ENCODE peak calls at places on chromosomes 5 and 9, in eight cellular contexts. K is NCI-H774; G is activated naive CD4-positive, alpha-beta T cell treated with anti-CD3 and anti-CD28 coated beads, Interleukin-2, amount 50 U/mL, for 72 hours; E is AG04450; O is smooth muscle cell of the brain vasculature; A is stimulated activated CD8-positive, alpha-beta memory T cell treated with anti-CD3 and anti-CD28 coated beads, Interleukin-15, amount 100 ng/mL, for 1 hour; X is endothelial cell; F is mesothelial cell of epicardium. Q is an unnamed sample.

GRCh38 chr5:136064510-136064909 is 35.7 kb downstream of the TGFBI start:
- DNase-seq in G (no peak), E (no peak), O (no peak), A (no peak), F (no peak), X (no peak), K (no peak), Q (no peak)

GRCh38 chr9:121772600-121773285 is 121.3 kb downstream of the DAB2IP start:
- DNase-seq in F (no peak), A (no peak), O (no peak), K (no peak), X (no peak), G (no peak), E (no peak), Q (no peak)

GRCh38 chr9:93678199-93679019 is 102.0 kb downstream of the PHF2 start:
- DNase-seq in X (peak), E (no peak), G (peak), K (no peak), A (no peak), F (peak), O (no peak), Q (no peak)

GRCh38 chr5:102421647-102422046 is 77.2 kb downstream of the SLCO6A1 start:
- DNase-seq in F (no peak), A (no peak), K (no peak), G (no peak), O (no peak), X (no peak), E (no peak), Q (peak)

GRCh38 chr5:51476456-51476855 is 93.2 kb downstream of the ISL1 start:
- DNase-seq in G (no peak), A (no peak), K (no peak), E (no peak), O (no peak), X (no peak), F (no peak), Q (no peak)

GRCh38 chr9:130542457-130543228 is 36.7 kb upstream of the FUBP3 start:
- DNase-seq in A (no peak), G (no peak), F (no peak), E (no peak), K (peak), O (no peak), X (no peak), Q (no peak)

GRCh38 chr5:179267071-179267670 is 78.1 kb downstream of the ADAMTS2 start:
- DNase-seq in A (no peak), G (peak), K (no peak), X (no peak), E (no peak), F (no peak), O (no peak), Q (no peak)

GRCh38 chr9:120942186-120943001 is 15.8 kb upstream of the TRAF1 start:
- DNase-seq in G (no peak), O (no peak), E (no peak), A (no peak), K (no peak), X (no peak), F (no peak), Q (no peak)

GRCh38 chr5:159850192-159850573 is 66.1 kb upstream of the ADRA1B start:
- DNase-seq in A (no peak), G (no peak), X (no peak), O (no peak), E (peak), K (no peak), F (no peak), Q (no peak)

GRCh38 chr9:36551129-36551528 is 21.6 kb upstream of the MELK start:
- DNase-seq in X (no peak), F (no peak), G (no peak), A (no peak), E (no peak), K (no peak), O (no peak), Q (no peak)

GRCh38 chr9:127223810-127224177 is 40.8 kb upstream of the GARNL3 start:
- DNase-seq in E (no peak), X (peak), A (no peak), K (peak), F (no peak), O (no peak), G (no peak), Q (no peak)

GRCh38 chr5:122076023-122076422 is 2.0 kb downstream of the LOX start:
- DNase-seq in K (no peak), G (no peak), F (no peak), A (no peak), X (no peak), E (no peak), O (no peak), Q (no peak)

GRCh38 chr5:158837908-158838307 is 261.8 kb downstream of the EBF1 start:
- DNase-seq in F (no peak), E (no peak), O (no peak), X (no peak), K (no peak), G (no peak), A (no peak), Q (no peak)

GRCh38 chr5:128579111-128579510 is 41.1 kb upstream of the FBN2 start:
- DNase-seq in A (no peak), O (no peak), E (no peak), G (no peak), K (no peak), X (no peak), F (no peak), Q (no peak)

GRCh38 chr5:177494356-177495195 is 2.8 kb downstream of the PDLIM7 start:
- DNase-seq in O (peak), E (peak), K (no peak), X (no peak), G (peak), F (peak), A (no peak), Q (no peak)

GRCh38 chr9:127974002-127974768 is 6.6 kb downstream of the EEIG1 start:
- DNase-seq in X (no peak), G (no peak), E (no peak), O (no peak), A (no peak), K (no peak), F (no peak), Q (no peak)

GRCh38 chr9:126682928-126683697 is 69.4 kb downstream of the LMX1B start:
- DNase-seq in G (no peak), X (no peak), A (no peak), O (no peak), K (no peak), F (no peak), E (no peak), Q (no peak)

GRCh38 chr5:176132471-176133288 is 105.5 kb upstream of the SIMC1 start:
- DNase-seq in O (no peak), E (no peak), A (no peak), G (no peak), F (no peak), K (no peak), X (no peak), Q (no peak)

GRCh38 chr9:111913159-111913558 is 16.5 kb downstream of the UGCG start:
- DNase-seq in G (no peak), X (no peak), A (no peak), O (no peak), F (no peak), E (no peak), K (no peak), Q (no peak)

GRCh38 chr5:59299006-59299405 is 594.5 kb downstream of the PDE4D start:
- DNase-seq in E (no peak), F (no peak), G (no peak), A (no peak), O (no peak), X (no peak), K (no peak), Q (no peak)

GRCh38 chr9:31612336-31613030 is 772.0 kb upstream of the ACO1 start:
- DNase-seq in K (no peak), A (no peak), E (no peak), F (no peak), G (no peak), O (no peak), X (no peak), Q (no peak)

GRCh38 chr5:173547579-173547978 is 68.9 kb downstream of the BOD1 start:
- DNase-seq in X (no peak), G (no peak), K (no peak), A (no peak), F (no peak), O (no peak), E (no peak), Q (no peak)

GRCh38 chr9:82206490-82206889 is 217.9 kb downstream of the SPATA31D1 start:
- DNase-seq in O (no peak), K (no peak), A (no peak), F (no peak), E (no peak), X (no peak), G (no peak), Q (no peak)

GRCh38 chr5:168686837-168687236 is 107.7 kb upstream of the PANK3 start:
- DNase-seq in F (no peak), E (no peak), X (no peak), G (no peak), O (no peak), A (no peak), K (no peak), Q (no peak)

GRCh38 chr5:56092115-56092514 is 97.4 kb upstream of the IL6ST start:
- DNase-seq in F (no peak), G (no peak), O (no peak), A (no peak), X (no peak), K (no peak), E (no peak), Q (no peak)

GRCh38 chr9:75149841-75150241 is 61.5 kb downstream of the OSTF1 start:
- DNase-seq in K (no peak), X (no peak), O (no peak), A (no peak), F (no peak), G (no peak), E (no peak), Q (no peak)

GRCh38 chr5:116514521-116514920 is 60.1 kb downstream of the SEMA6A start:
- DNase-seq in E (no peak), F (no peak), K (no peak), A (no peak), O (no peak), X (no peak), G (no peak), Q (no peak)

GRCh38 chr9:34505370-34506120 is 17.2 kb downstream of the ENHO start:
- DNase-seq in O (no peak), A (no peak), K (no peak), F (no peak), E (no peak), X (no peak), G (peak), Q (no peak)

GRCh38 chr5:103075442-103075841 is 44.5 kb downstream of the GIN1 start:
- DNase-seq in K (no peak), O (no peak), A (no peak), F (no peak), E (no peak), G (no peak), X (no peak), Q (no peak)

GRCh38 chr5:54263447-54263846 is 46.9 kb downstream of the ARL15 start:
- DNase-seq in A (no peak), K (no peak), X (no peak), G (no peak), E (no peak), O (no peak), F (no peak), Q (peak)

GRCh38 chr9:112705773-112706427 is 12.0 kb downstream of the INIP start:
- DNase-seq in G (no peak), F (no peak), K (no peak), E (no peak), A (no peak), X (peak), O (no peak), Q (no peak)

GRCh38 chr9:94908583-94909249 is 182.2 kb downstream of the AOPEP start:
- DNase-seq in F (peak), X (no peak), K (no peak), O (no peak), A (no peak), E (no peak), G (no peak), Q (no peak)

GRCh38 chr5:177469061-177469628 is 4.3 kb downstream of the DBN1 start:
- DNase-seq in K (no peak), A (no peak), F (no peak), O (no peak), X (no peak), G (no peak), E (no peak), Q (no peak)

GRCh38 chr9:3664044-3664443 is 138.2 kb upstream of the RFX3 start:
- DNase-seq in O (no peak), X (no peak), G (no peak), A (no peak), K (no peak), F (no peak), E (peak), Q (no peak)

GRCh38 chr9:95512751-95513120 is 4.0 kb downstream of the PTCH1 start:
- DNase-seq in K (no peak), E (no peak), O (no peak), F (no peak), A (no peak), X (no peak), G (no peak), Q (no peak)

GRCh38 chr5:173620784-173621183 is 4.3 kb upstream of the BOD1 start:
- DNase-seq in O (no peak), X (no peak), E (no peak), F (no peak), K (no peak), A (no peak), G (no peak), Q (no peak)

GRCh38 chr5:79573983-79574890 is 38.0 kb upstream of the TENT2 start:
- DNase-seq in E (no peak), K (peak), X (no peak), F (no peak), A (no peak), O (no peak), G (no peak), Q (no peak)

Q was measured in NCI-H345.